ENCODE peak calls at places on chromosomes 16 and 17, in four cellular contexts. O is thoracic aorta; Y is CD8-positive, alpha-beta memory T cell; Q is lung. Z is an unnamed sample. For H3K4me1, the result is how much of the 10 kb centered on the place peaks cover.

GRCh38 chr16:6725634-6726331 is 606.9 kb upstream of the RBFOX1 start:
- DNase-seq in O (no peak), Y (no peak), Q (no peak), Z (no peak)

GRCh38 chr16:83952587-83952939 is 477 bp upstream of the OSGIN1 start:
- DNase-seq in O (no peak), Y (no peak), Q (peak), Z (no peak)

GRCh38 chr17:15334266-15334665 is 7.1 kb downstream of the TEKT3 start:
- DNase-seq in O (no peak), Y (no peak), Q (no peak), Z (no peak)

GRCh38 chr16:13936596-13937081 is 16.7 kb downstream of the ERCC4 start:
- DNase-seq in O (no peak), Y (no peak), Q (no peak), Z (no peak)

GRCh38 chr16:15704545-15704987 is 54.5 kb downstream of the NDE1 start:
- DNase-seq in O (peak), Y (peak), Q (peak), Z (no peak)

GRCh38 chr17:19381361-19381740 is 3.1 kb downstream of the MAPK7 start:
- DNase-seq in O (no peak), Y (no peak), Q (no peak), Z (peak)

GRCh38 chr17:74519951-74520553 is 11.2 kb downstream of the CD300LB start:
- DNase-seq in O (no peak), Y (no peak), Q (no peak), Z (no peak)

GRCh38 chr16:51651061-51651466 is 500.0 kb upstream of the SALL1 start:
- DNase-seq in O (no peak), Y (no peak), Q (no peak), Z (no peak)

GRCh38 chr17:77286641-77287431 is 146.1 kb downstream of the SEC14L1 start:
- DNase-seq in O (no peak), Y (no peak), Q (peak), Z (peak)

GRCh38 chr17:36647598-36647997 is 46.2 kb downstream of the MRM1 start:
- DNase-seq in O (no peak), Y (no peak), Q (no peak), Z (no peak)

GRCh38 chr17:61203765-61204164 is 195.9 kb upstream of the TBX2 start:
- DNase-seq in O (no peak), Y (no peak), Q (peak), Z (peak)

GRCh38 chr16:72203401-72203800 is 31.4 kb upstream of the PMFBP1 start:
- DNase-seq in O (no peak), Y (no peak), Q (peak), Z (no peak)

GRCh38 chr17:28938552-28938951 is 12.8 kb downstream of the PHF12 start:
- DNase-seq in O (no peak), Y (no peak), Q (no peak), Z (no peak)

GRCh38 chr16:81600275-81600674 is 155.7 kb downstream of the CMIP start:
- DNase-seq in O (no peak), Y (no peak), Q (no peak), Z (peak)

GRCh38 chr16:80369559-80369958 is 171.2 kb upstream of the DYNLRB2 start:
- DNase-seq in O (no peak), Y (no peak), Q (no peak), Z (no peak)

GRCh38 chr16:5905935-5906334 is 808.3 kb upstream of the EEF2KMT start:
- DNase-seq in O (no peak), Y (no peak), Q (no peak), Z (no peak)

GRCh38 chr16:5056347-5056746 is 9.4 kb downstream of the C16orf89 start:
- DNase-seq in O (no peak), Y (peak), Q (no peak), Z (no peak)

GRCh38 chr17:45234641-45235040 is 13.0 kb downstream of the FMNL1 start:
- DNase-seq in O (no peak), Y (peak), Q (no peak), Z (no peak)

GRCh38 chr16:77408607-77409006 is 26.2 kb downstream of the ADAMTS18 start:
- DNase-seq in O (no peak), Y (no peak), Q (no peak), Z (no peak)

GRCh38 chr17:60535382-60536279 is 9.6 kb upstream of the APPBP2 start:
- DNase-seq in O (no peak), Y (no peak), Q (no peak), Z (no peak)

GRCh38 chr16:55018881-55019280 is 88.2 kb downstream of the IRX5 start:
- DNase-seq in O (no peak), Y (no peak), Q (no peak), Z (no peak)

GRCh38 chr17:6568186-6568758 is 11.9 kb upstream of the PITPNM3 start:
- DNase-seq in O (no peak), Y (no peak), Q (no peak), Z (no peak)

GRCh38 chr16:88437367-88437964 is 15.6 kb upstream of the ZFPM1 start:
- DNase-seq in O (no peak), Y (peak), Q (peak), Z (no peak)

GRCh38 chr16:3183445-3184139 is 4.4 kb upstream of the OR1F1 start:
- DNase-seq in O (no peak), Y (no peak), Q (no peak), Z (no peak)

GRCh38 chr17:6502142-6502541 is 54.2 kb downstream of the PITPNM3 start:
- DNase-seq in O (no peak), Y (no peak), Q (no peak), Z (no peak)

GRCh38 chr17:19726615-19727376 is 10.4 kb upstream of the SLC47A2 start:
- DNase-seq in O (no peak), Y (no peak), Q (no peak), Z (no peak)

GRCh38 chr16:17470871-17471744 is at the start of gene XYLT1:
- DNase-seq in O (peak), Y (peak), Q (peak), Z (peak)

GRCh38 chr16:47392114-47392513 is 68.7 kb downstream of the ITFG1 start:
- DNase-seq in O (no peak), Y (peak), Q (no peak), Z (no peak)

GRCh38 chr16:70661918-70662641 is 15.7 kb downstream of the IL34 start:
- DNase-seq in O (no peak), Y (no peak), Q (no peak), Z (no peak)

GRCh38 chr16:85448557-85449194 is 164.4 kb upstream of the GSE1 start:
- DNase-seq in O (no peak), Y (peak), Q (no peak), Z (no peak)

GRCh38 chr17:50663812-50664374 is 29.2 kb downstream of the ABCC3 start:
- DNase-seq in O (no peak), Y (no peak), Q (no peak), Z (peak)
- H3K4me1 ChIP-seq in O (under half), Y (under half), Q (under half), Z (under half)

DNA sequence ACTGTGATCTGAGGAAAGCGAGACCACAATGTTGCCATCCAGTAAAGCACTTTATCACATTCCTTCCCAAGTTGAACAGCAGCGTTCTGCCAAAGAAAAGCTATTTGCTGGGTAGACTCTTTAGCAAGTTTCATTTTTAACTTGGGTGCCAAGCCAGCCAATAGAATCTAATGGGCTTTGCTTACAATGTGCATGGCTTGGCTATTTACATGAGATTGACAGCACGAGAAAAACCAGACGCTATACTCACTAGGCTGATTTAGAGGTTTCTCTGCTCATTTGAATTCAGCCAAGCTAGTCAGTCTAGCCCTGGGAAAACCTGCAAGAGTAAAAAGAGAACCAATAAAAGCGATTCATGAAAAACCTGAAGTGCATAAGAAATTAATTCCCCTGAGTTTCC is 108.9 kb downstream of the CDH13 start:
- DNase-seq in O (no peak), Y (no peak), Q (no peak), Z (no peak)
- H3K4me3 ChIP-seq in O (peak), Y (no peak), Q (no peak), Z (no peak)

GRCh38 chr16:53515259-53515658 is 12.2 kb upstream of the AKTIP start:
- DNase-seq in O (no peak), Y (no peak), Q (no peak), Z (no peak)
- H3K4me1 ChIP-seq in O (under half), Y (half or more), Q (under half), Z (under half)

GRCh38 chr17:38874505-38875419 is 4.9 kb downstream of the LASP1 start:
- DNase-seq in O (no peak), Y (no peak), Q (no peak), Z (no peak)
- H3K4me3 ChIP-seq in O (peak), Y (no peak), Q (no peak), Z (peak)

DNA sequence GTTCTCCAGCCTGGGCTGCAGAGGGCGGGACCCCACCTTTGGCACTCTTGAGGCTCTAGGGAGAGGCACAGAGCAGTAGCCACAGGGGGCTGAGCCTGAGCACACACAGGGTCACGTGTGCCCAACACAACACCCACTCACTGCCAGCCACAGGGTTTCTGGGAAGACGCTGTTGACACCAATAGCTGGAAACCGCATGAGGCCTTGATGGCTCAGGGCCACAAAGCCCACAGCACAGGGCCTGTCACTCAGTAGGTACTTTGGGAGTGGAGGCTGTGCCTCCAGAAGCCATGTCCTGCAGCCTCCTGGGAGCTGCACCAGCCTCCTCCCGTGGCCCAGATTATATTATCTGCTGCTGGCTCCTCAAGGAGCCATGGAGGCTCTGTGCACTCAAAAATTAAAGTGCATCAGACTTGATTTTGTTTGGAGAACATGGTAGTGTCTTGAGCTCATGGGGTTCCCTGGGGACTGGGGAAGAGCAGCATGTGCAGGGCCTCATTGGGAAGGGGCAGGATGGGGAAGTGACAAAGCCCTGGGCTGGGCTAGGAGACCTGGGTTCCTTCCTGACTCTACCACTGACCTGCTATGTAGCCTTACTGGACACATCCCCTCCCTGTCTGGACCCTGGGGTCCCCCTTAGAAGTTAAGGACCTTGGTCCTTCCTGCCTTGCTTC is 12.5 kb upstream of the SREBF1 start:
- DNase-seq in O (peak), Y (peak), Q (peak), Z (peak)
- H3K4me1 ChIP-seq in O (under half), Y (half or more), Q (under half), Z (under half)

DNA sequence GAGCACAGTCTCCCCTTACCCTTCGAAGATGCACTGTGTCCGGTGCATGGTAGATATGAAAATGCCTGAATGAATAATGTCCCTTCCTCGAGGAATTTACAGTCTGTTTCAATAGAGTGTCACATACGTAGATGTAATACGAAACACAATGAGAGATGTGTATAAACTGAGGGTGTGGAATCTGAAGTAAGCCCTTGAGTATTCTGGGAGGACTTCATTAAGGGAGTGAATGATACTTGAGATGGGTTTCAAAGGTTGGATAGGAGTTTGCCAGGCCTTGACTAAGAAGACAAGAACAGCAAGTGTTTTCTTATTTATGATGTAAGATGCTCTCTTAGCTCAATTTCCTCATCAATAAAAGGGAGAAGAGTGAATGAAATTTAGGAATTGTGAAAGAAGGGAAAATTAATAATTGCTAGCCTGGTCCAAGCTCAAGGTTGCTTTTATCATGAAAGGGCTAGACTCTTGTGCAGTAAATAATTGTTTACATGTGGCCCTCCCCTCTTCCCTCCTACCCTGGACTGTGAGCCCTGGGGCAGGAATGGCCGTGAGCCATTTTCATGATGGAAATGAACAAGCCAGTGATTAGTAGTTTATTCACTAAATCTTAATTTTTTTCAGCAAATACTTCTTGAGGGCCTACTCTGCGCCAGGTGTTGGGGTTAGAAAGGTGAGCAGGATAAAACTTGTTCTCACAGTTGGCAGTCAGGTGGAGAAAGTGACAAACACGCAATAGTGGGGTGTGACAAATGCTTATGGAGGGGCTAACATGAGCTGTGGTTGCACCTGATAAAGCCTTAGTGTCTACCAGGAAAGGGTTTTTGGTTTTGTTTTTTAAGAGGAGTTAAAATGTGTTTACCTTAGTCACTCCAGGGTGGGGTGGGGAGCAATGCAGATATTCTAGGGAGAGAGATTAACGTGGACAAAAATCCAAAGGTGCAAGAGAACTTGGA is 1.6 kb downstream of the KIF22 start:
- DNase-seq in O (no peak), Y (no peak), Q (no peak), Z (no peak)
- H3K4me3 ChIP-seq in O (no peak), Y (peak), Q (no peak), Z (peak)

DNA sequence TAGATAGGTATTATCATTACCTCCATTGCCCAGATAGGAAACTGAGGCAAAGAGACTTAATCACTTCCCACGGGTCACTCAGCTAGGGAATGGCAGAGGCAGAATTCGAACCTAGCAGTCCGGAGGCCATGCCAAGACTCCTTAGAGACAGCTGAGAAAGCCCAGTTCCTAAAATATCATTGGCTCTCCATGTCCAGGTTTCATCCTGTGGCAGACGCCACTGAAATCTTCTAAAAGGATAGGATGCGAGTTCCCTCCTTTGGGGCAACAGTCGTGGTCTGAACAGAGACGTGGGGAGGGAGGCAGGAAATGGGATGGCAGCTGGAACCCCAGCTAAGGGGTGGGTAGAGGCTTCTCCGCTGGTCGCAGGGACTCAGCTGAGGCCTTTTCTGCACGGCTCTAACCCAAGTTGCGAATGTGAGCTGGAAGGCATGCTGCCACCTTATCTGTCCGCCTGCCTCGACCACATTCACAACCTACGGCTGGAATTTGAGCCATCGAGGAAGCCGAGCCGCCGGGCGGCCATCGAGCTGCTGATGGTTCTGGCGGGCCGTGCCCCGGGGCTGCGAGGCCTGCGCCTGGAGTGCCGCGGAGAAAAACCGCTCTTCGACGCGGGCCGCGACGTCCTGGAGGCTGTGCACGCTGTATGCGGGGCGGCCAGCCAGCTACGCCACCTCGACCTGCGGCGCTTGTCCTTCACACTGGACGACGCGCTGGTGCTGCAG is 1.9 kb upstream of the HSF4 start:
- DNase-seq in O (no peak), Y (no peak), Q (no peak), Z (no peak)
- H3K4me1 ChIP-seq in O (under half), Y (half or more), Q (under half), Z (under half)

DNA sequence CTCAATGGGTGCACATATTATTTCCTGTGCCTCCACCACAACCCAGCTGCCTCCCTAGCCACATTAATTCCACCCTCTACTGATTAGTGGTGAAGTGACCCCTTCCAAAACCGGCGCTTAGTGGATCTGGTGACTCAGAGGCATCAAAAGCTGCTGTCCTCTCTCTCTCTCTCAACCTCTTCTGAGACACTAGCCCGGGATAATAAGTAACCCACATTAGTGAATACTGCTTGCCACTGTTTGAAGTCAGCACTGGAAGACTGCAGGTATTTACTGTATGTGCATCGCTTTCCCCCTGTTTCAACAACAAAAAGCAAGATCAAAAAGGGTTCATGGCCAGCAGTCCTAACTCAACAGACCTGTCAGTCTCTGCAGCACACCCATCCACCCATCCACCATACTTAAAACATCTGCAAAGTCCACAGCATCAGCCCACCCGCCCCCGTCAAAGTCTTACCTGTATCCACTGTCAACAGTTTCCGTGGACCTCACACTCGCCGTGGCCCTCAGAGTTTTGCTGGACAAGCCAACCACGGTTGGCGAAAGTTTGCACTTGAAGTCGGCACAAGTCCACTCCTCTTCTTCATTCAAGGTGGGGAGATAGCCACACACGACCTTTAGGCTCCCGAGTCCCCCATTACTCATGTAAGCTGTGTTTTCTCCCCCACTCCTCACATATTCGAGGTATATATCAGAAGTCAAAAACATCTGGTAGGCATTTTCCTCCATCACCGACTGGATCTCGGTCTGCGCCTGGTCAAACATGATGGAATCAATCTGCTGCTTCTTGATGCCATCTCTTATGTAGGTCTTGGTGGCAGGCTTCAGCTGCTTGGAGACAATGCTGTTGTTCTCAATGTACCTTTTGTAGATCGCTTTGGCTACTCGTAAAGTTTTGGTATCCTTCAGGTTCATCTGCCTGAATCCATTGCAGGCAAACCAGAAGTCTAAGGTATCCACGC is 3.8 kb downstream of the AXIN2 start:
- DNase-seq in O (no peak), Y (peak), Q (peak), Z (no peak)
- H3K4me3 ChIP-seq in O (no peak), Y (peak), Q (peak), Z (no peak)

Z was measured in kidney.